ENCODE peak calls at places on chromosome 9, in five cellular contexts. T is AG20443; D is A549; H is skeletal muscle cell; S is activated CD8-positive, alpha-beta T cell treated with anti-CD3 and anti-CD28 coated beads for 36 hours. F is an unnamed sample.

GRCh38 chr9:29799227-29799626 is 2225.9 kb upstream of the C9orf72 start:
- DNase-seq in D (no peak), T (no peak), H (no peak), S (no peak), F (no peak)

GRCh38 chr9:23820731-23821399 is 5.2 kb downstream of the ELAVL2 start:
- DNase-seq in D (no peak), S (no peak), H (no peak), T (no peak), F (peak; percentile 47)

GRCh38 chr9:128635266-128636023 is 21.2 kb downstream of the DYNC2I2 start:
- DNase-seq in S (no peak), D (peak; percentile 93), H (peak; percentile 79), T (peak; percentile 98), F (no peak)

GRCh38 chr9:104009853-104010252 is 84.3 kb upstream of the SMC2 start:
- DNase-seq in H (peak; percentile 17), S (peak; percentile 5), D (no peak), T (no peak), F (no peak)

GRCh38 chr9:116151966-116152381 is 1.6 kb upstream of the PAPPA start:
- DNase-seq in D (peak; percentile 63), T (peak; percentile 58), H (peak; percentile 81), S (no peak), F (no peak)

GRCh38 chr9:17332129-17332528 is 197.3 kb downstream of the CNTLN start:
- DNase-seq in T (no peak), S (no peak), D (no peak), H (no peak), F (no peak)

GRCh38 chr9:119224431-119224830 is 144.8 kb downstream of the BRINP1 start:
- DNase-seq in H (no peak), S (no peak), D (no peak), T (no peak), F (no peak)

GRCh38 chr9:104860280-104860679 is 67.7 kb downstream of the ABCA1 start:
- DNase-seq in H (no peak), T (peak; percentile 42), S (no peak), D (no peak), F (no peak)

GRCh38 chr9:133597316-133597957 is 11.8 kb downstream of the FAM163B start:
- DNase-seq in D (peak; percentile 18), T (no peak), H (no peak), S (no peak), F (no peak)

GRCh38 chr9:122546196-122546595 is 6.7 kb upstream of the OR1N2 start:
- DNase-seq in D (no peak), T (no peak), H (no peak), S (no peak), F (no peak)